ENCODE peak calls at places on chromosomes 2 and 18, in four cellular contexts. Q is OCI-LY7, C is GM12865, K is adrenal gland. T is an unnamed sample.

GRCh38 chr2:120703330-120703994 is 32.2 kb upstream of the GLI2 start:
- DNase-seq in Q (no peak), K (no peak), C (no peak), T (no peak)

GRCh38 chr2:121727950-121728349 is 8.7 kb downstream of the NIFK start:
- DNase-seq in Q (no peak), C (no peak), K (no peak), T (no peak)

GRCh38 chr18:62177271-62177670 is 9.6 kb downstream of the PIGN start:
- DNase-seq in K (no peak), C (no peak), Q (no peak), T (no peak)

GRCh38 chr2:222655406-222655747 is 515 bp downstream of the FARSB start:
- DNase-seq in Q (peak; percentile 54), C (peak; percentile 46), K (no peak), T (peak; percentile 19)

GRCh38 chr2:15006667-15007066 is 374.1 kb downstream of the LRATD1 start:
- DNase-seq in K (no peak), Q (no peak), C (peak; percentile 45), T (no peak)

GRCh38 chr2:74198461-74199274 is at the start of gene MTHFD2:
- DNase-seq in Q (peak; percentile 99), C (peak; percentile 99), K (peak; percentile 92), T (peak; percentile 95)

GRCh38 chr18:7601249-7601620 is 34.1 kb downstream of the PTPRM start:
- DNase-seq in K (no peak), Q (no peak), C (no peak), T (no peak)

GRCh38 chr2:149597050-149598013 is 9.8 kb upstream of the MMADHC start:
- DNase-seq in Q (peak; percentile 76), K (peak; percentile 44), C (peak; percentile 87), T (peak; percentile 39)

GRCh38 chr2:6906165-6906751 is 11.0 kb upstream of the RNF144A start:
- DNase-seq in Q (no peak), K (no peak), C (no peak), T (no peak)

GRCh38 chr2:41127351-41127750 is 675.5 kb upstream of the SLC8A1 start:
- DNase-seq in K (no peak), C (no peak), Q (no peak), T (no peak)

GRCh38 chr18:55996726-55997125 is 408.7 kb upstream of the TCF4 start:
- DNase-seq in K (no peak), Q (no peak), C (no peak), T (no peak)

GRCh38 chr18:55998071-55998522 is 410.1 kb upstream of the TCF4 start:
- DNase-seq in C (no peak), K (no peak), Q (no peak), T (no peak)

GRCh38 chr18:55999641-56000040 is 411.6 kb upstream of the TCF4 start:
- DNase-seq in Q (no peak), K (no peak), C (no peak), T (no peak)

GRCh38 chr18:56000041-56000440 is 412.0 kb upstream of the TCF4 start:
- DNase-seq in Q (no peak), C (no peak), K (no peak), T (no peak)

GRCh38 chr18:55997156-55997561 is 409.2 kb upstream of the TCF4 start:
- DNase-seq in K (no peak), C (peak; percentile 19), Q (no peak), T (no peak)
- TF ChIP-seq CTCF in K (peak; percentile 4), C (no peak), Q (no peak), T (no peak)

GRCh38 chr2:119195887-119196286 is 27.7 kb upstream of the STEAP3 start:
- DNase-seq in C (no peak), Q (no peak), K (no peak), T (no peak)

GRCh38 chr2:119192893-119193292 is 30.7 kb upstream of the STEAP3 start:
- DNase-seq in Q (no peak), K (no peak), C (no peak), T (no peak)

GRCh38 chr2:119197125-119197403 is 26.6 kb upstream of the STEAP3 start:
- DNase-seq in K (no peak), C (no peak), Q (no peak), T (no peak)

GRCh38 chr2:119196301-119197124 is 27.1 kb upstream of the STEAP3 start:
- DNase-seq in C (no peak), K (no peak), Q (no peak), T (no peak)

GRCh38 chr2:119195001-119195400 is 28.6 kb upstream of the STEAP3 start:
- DNase-seq in K (no peak), C (no peak), Q (no peak), T (no peak)
- TF ChIP-seq CTCF in K (no peak), C (no peak), Q (no peak), T (no peak)

GRCh38 chr2:96927420-96928171 is 57.7 kb upstream of the SEMA4C start:
- DNase-seq in C (no peak), Q (no peak), K (no peak), T (no peak)
- TF ChIP-seq CTCF in C (no peak), Q (no peak), K (no peak), T (no peak)

GRCh38 chr2:43604674-43605073 is 8.8 kb upstream of the THADA start:
- DNase-seq in K (no peak), C (no peak), Q (no peak), T (no peak)

GRCh38 chr2:43610361-43610760 is 14.5 kb upstream of the THADA start:
- DNase-seq in K (no peak), C (no peak), Q (no peak), T (no peak)

GRCh38 chr2:43605851-43606250 is 10.0 kb upstream of the THADA start:
- DNase-seq in Q (no peak), C (no peak), K (no peak), T (no peak)

GRCh38 chr2:43609304-43609883 is 13.6 kb upstream of the THADA start:
- DNase-seq in Q (peak; percentile 64), K (peak; percentile 35), C (peak; percentile 57), T (peak; percentile 40)

DNA sequence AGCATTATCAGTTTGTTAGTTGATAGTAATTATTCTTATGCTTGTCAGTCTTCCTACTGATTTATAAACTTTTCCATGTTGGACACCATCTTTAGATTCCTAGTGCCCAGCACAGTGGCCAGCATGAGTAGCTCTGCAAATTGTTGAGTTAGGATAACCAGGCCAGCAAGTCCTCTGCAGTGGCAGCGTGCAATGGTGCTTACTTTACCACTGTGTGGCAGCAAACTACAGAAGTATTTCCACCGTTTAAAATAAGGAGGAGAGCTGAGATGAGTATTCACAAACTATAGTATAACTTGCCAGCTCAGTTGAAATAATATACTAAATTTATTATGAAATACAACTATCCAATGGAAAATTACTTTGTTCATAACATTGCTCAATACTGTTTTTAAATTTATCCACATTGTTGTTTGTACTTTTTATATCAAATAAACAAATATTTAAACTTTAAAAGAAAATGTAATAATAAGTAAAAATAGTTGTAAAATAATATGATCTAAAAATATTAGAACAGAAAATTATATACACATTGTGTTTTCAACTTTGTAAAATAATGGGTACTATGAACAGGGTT is 9.3 kb upstream of the THADA start:
- DNase-seq in K (peak; percentile 47), Q (peak; percentile 55), C (peak; percentile 49), T (peak; percentile 32)
- TF ChIP-seq CTCF in K (peak; percentile 21), Q (peak; percentile 83), C (peak; percentile 43), T (peak; percentile 42)

DNA sequence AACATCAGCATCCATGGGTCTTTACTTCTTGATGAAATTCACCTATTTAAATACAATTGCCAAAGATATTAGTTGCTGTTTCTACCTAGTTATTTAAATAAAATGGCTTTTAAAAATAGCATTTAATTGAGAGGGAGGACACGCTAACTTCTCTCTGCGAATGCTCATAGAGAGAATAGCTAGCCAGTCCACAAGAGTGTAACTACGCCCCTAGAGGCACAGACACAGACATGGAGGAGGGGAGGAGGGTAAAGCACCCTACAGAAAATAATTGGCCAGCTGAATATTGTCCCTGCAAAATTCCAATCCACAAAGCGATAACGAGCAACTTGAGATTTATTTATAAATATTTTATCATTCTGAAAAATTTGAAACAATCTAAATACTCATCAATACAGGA is 97.0 kb upstream of the PAPOLG start:
- DNase-seq in K (no peak), C (no peak), Q (no peak), T (no peak)
- TF ChIP-seq CTCF in K (no peak), C (peak; percentile 18), Q (peak; percentile 63), T (no peak)

T was measured in GM13976.